ENCODE peak calls at places on chromosomes 12 and 14, in seven cellular contexts. B, M, G, C, P, D and E are unnamed samples.

GRCh38 chr14:70045715-70046535 is 142.8 kb downstream of the SLC8A3 start:
- DNase-seq in B (no peak), M (peak), G (peak), C (peak), P (peak), D (peak), E (peak)

GRCh38 chr14:88613552-88614010 is 50.7 kb downstream of the ZC3H14 start:
- DNase-seq in B (no peak), M (no peak), G (peak), C (peak), P (peak), D (no peak), E (no peak)

GRCh38 chr12:104498211-104498801 is 41.6 kb downstream of the CHST11 start:
- DNase-seq in B (no peak), M (no peak), G (no peak), C (peak), P (no peak), D (no peak), E (no peak)

GRCh38 chr12:90173499-90174197 is 465.0 kb upstream of the ATP2B1 start:
- DNase-seq in B (no peak), M (no peak), G (no peak), C (no peak), P (no peak), D (no peak), E (no peak)

GRCh38 chr12:79689041-79689476 is 1.7 kb downstream of the PAWR start:
- DNase-seq in B (no peak), M (no peak), G (no peak), C (no peak), P (peak), D (no peak), E (no peak)

GRCh38 chr14:74634964-74635363 is 22.9 kb upstream of the LTBP2 start:
- DNase-seq in B (no peak), M (no peak), G (no peak), C (no peak), P (no peak), D (peak), E (no peak)

GRCh38 chr12:123761841-123762714 is at the start of gene DNAH10:
- DNase-seq in B (no peak), M (peak), G (peak), C (peak), P (peak), D (peak), E (peak)

GRCh38 chr12:6958609-6959375 is 7.6 kb downstream of the PTPN6 start:
- DNase-seq in B (peak), M (no peak), G (no peak), C (no peak), P (no peak), D (peak), E (no peak)

GRCh38 chr14:95045836-95046430 is 111.4 kb downstream of the DICER1 start:
- DNase-seq in B (no peak), M (no peak), G (no peak), C (no peak), P (no peak), D (peak), E (no peak)

GRCh38 chr12:31460024-31460423 is 130.9 kb downstream of the DENND5B start:
- DNase-seq in B (no peak), M (no peak), G (no peak), C (no peak), P (no peak), D (no peak), E (no peak)

GRCh38 chr12:84913151-84913550 is 552 bp upstream of the SLC6A15 start:
- DNase-seq in B (no peak), M (no peak), G (peak), C (no peak), P (no peak), D (no peak), E (peak)

GRCh38 chr14:26598081-26598671 is 343 bp upstream of the NOVA1 start:
- DNase-seq in B (no peak), M (peak), G (peak), C (peak), P (peak), D (peak), E (peak)

GRCh38 chr14:22836301-22837058 is at the start of gene MMP14:
- DNase-seq in B (no peak), M (no peak), G (peak), C (peak), P (peak), D (peak), E (peak)

GRCh38 chr12:63103489-63104131 is 47.4 kb downstream of the AVPR1A start:
- DNase-seq in B (peak), M (no peak), G (peak), C (no peak), P (peak), D (no peak), E (no peak)

GRCh38 chr14:75430106-75430505 is 2.3 kb downstream of the JDP2 start:
- DNase-seq in B (no peak), M (no peak), G (peak), C (no peak), P (peak), D (no peak), E (no peak)

GRCh38 chr14:92892589-92892988 is 30.4 kb upstream of the CHGA start:
- DNase-seq in B (no peak), M (no peak), G (no peak), C (no peak), P (no peak), D (no peak), E (no peak)

GRCh38 chr12:25975682-25976081 is 17.2 kb downstream of the RASSF8 start:
- DNase-seq in B (no peak), M (no peak), G (no peak), C (no peak), P (no peak), D (no peak), E (no peak)

GRCh38 chr12:56337753-56338221 is 897 bp upstream of the IL23A start:
- DNase-seq in B (no peak), M (no peak), G (no peak), C (no peak), P (peak), D (no peak), E (no peak)

GRCh38 chr12:6860942-6861341 is 6.4 kb upstream of the TPI1 start:
- DNase-seq in B (no peak), M (no peak), G (no peak), C (no peak), P (no peak), D (peak), E (no peak)

GRCh38 chr12:89192419-89192818 is 159.9 kb downstream of the DUSP6 start:
- DNase-seq in B (no peak), M (no peak), G (peak), C (no peak), P (no peak), D (no peak), E (no peak)

GRCh38 chr14:49970474-49971147 is 77.7 kb downstream of the ARF6 start:
- DNase-seq in B (peak), M (no peak), G (peak), C (peak), P (peak), D (no peak), E (no peak)

GRCh38 chr14:93938766-93939303 is 11.7 kb downstream of the FAM181A start:
- DNase-seq in B (no peak), M (no peak), G (no peak), C (no peak), P (no peak), D (no peak), E (no peak)

GRCh38 chr14:49634547-49635334 is at the start of gene DNAAF2:
- DNase-seq in B (peak), M (peak), G (peak), C (peak), P (peak), D (peak), E (peak)

GRCh38 chr14:59377485-59377884 is 87.7 kb downstream of the GPR135 start:
- DNase-seq in B (no peak), M (no peak), G (peak), C (no peak), P (no peak), D (peak), E (no peak)

GRCh38 chr12:7907009-7907408 is 29.0 kb downstream of the SLC2A3 start:
- DNase-seq in B (no peak), M (peak), G (peak), C (peak), P (peak), D (no peak), E (peak)

GRCh38 chr14:93019970-93020369 is 95.8 kb downstream of the ITPK1 start:
- DNase-seq in B (no peak), M (no peak), G (no peak), C (no peak), P (no peak), D (no peak), E (no peak)

GRCh38 chr14:95664046-95664445 is 22.2 kb upstream of the TCL1B start:
- DNase-seq in B (no peak), M (no peak), G (no peak), C (no peak), P (no peak), D (no peak), E (no peak)

GRCh38 chr14:76867536-76868452 is 41.6 kb downstream of the LRRC74A start:
- DNase-seq in B (no peak), M (no peak), G (no peak), C (no peak), P (no peak), D (no peak), E (no peak)

GRCh38 chr14:93974833-93975232 is 1.5 kb downstream of the ASB2 start:
- DNase-seq in B (no peak), M (no peak), G (no peak), C (no peak), P (no peak), D (no peak), E (no peak)

GRCh38 chr12:120628919-120629318 is 11.5 kb upstream of the CABP1 start:
- DNase-seq in B (no peak), M (no peak), G (no peak), C (no peak), P (no peak), D (peak), E (no peak)

GRCh38 chr14:31253746-31254471 is 46.3 kb upstream of the HECTD1 start:
- DNase-seq in B (no peak), M (no peak), G (no peak), C (no peak), P (no peak), D (no peak), E (no peak)

GRCh38 chr12:21542412-21542811 is 16.3 kb downstream of the SPX start:
- DNase-seq in B (no peak), M (no peak), G (no peak), C (no peak), P (no peak), D (no peak), E (no peak)

GRCh38 chr12:57135939-57136338 is 7.7 kb downstream of the LRP1 start:
- DNase-seq in B (no peak), M (no peak), G (peak), C (no peak), P (peak), D (peak), E (no peak)

GRCh38 chr12:118238888-118239287 is 103.0 kb downstream of the PEBP1 start:
- DNase-seq in B (no peak), M (no peak), G (no peak), C (no peak), P (no peak), D (no peak), E (no peak)

GRCh38 chr12:95215925-95216324 is 1.3 kb downstream of the FGD6 start:
- DNase-seq in B (no peak), M (no peak), G (peak), C (peak), P (peak), D (no peak), E (no peak)

GRCh38 chr14:71400821-71401447 is 493.7 kb downstream of the PCNX1 start:
- DNase-seq in B (no peak), M (no peak), G (peak), C (no peak), P (peak), D (no peak), E (no peak)

GRCh38 chr12:120639771-120640721 is at the start of gene CABP1:
- DNase-seq in B (no peak), M (peak), G (no peak), C (no peak), P (no peak), D (peak), E (no peak)

GRCh38 chr14:104249092-104249491 is 110.7 kb downstream of the KIF26A start:
- DNase-seq in B (no peak), M (no peak), G (no peak), C (no peak), P (no peak), D (peak), E (no peak)
- H3K9ac ChIP-seq in B (no peak), M (no peak), G (no peak), C (no peak), P (no peak), D (no peak), E (no peak)

GRCh38 chr14:104461676-104462443 is 117.7 kb upstream of the C14orf180 start:
- DNase-seq in B (no peak), M (peak), G (no peak), C (no peak), P (no peak), D (no peak), E (no peak)
- H3K4me3 ChIP-seq in B (no peak), M (peak), G (no peak), C (no peak), P (no peak), D (no peak), E (peak)

DNA sequence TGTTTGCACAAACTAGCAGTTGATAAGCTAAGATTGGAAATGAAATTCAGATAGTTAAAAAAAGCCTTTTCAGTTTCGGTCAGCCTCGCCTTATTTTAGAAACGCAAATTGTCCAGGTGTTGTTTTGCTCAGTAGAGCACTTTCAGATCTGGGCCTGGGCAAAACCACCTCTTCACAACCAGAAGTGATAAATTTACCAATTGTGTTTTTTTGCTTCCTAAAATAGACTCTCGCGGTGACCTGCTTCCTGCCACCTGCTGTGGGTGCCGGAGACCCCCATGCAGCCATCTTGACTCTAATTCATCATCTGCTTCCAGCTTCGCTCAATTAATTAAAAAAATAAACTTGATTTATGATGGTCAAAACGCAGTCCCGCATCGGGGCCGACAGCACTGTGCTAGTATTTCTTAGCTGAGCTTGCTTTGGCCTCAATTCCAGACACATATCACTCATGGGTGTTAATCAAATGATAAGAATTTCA is 335.6 kb downstream of the TMEM121 start:
- DNase-seq in B (peak), M (no peak), G (no peak), C (no peak), P (no peak), D (peak), E (no peak)
- H3K9ac ChIP-seq in B (peak), M (no peak), G (no peak), C (no peak), P (no peak), D (no peak), E (no peak)

DNA sequence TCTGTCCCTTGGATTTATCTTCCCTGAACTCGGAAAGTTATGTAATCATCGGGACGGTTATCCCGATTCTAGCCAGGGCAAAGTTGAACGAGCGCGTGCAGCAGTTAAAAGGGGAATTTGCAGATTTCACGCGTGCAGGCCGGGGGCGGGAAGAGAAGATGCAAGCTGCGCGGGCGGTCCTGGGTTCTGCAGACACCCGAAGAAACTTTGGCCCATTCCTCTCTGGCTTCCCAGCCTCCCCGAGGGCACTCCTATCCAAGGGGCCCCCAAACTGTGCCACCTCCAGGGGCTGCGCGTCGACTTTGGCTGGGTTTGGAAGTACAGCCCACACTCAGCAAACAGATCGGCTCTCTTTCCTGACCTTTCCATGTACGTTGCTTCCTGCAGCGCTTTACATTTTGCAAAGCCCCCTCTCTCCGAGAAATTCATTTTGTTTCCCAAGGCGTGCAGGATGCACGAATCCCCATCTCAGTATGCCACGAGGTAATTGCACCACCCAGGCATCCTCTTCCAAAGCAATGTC is 941 bp upstream of the PPP1CC start:
- DNase-seq in B (no peak), M (peak), G (peak), C (no peak), P (peak), D (peak), E (no peak)
- H3K4me3 ChIP-seq in B (no peak), M (peak), G (no peak), C (peak), P (peak), D (peak), E (peak)

GRCh38 chr14:68638817-68639517 is 153.9 kb downstream of the ZFP36L1 start:
- DNase-seq in B (no peak), M (no peak), G (no peak), C (no peak), P (no peak), D (peak), E (no peak)
- H3K9ac ChIP-seq in B (no peak), M (no peak), G (no peak), C (no peak), P (no peak), D (peak), E (no peak)

DNA sequence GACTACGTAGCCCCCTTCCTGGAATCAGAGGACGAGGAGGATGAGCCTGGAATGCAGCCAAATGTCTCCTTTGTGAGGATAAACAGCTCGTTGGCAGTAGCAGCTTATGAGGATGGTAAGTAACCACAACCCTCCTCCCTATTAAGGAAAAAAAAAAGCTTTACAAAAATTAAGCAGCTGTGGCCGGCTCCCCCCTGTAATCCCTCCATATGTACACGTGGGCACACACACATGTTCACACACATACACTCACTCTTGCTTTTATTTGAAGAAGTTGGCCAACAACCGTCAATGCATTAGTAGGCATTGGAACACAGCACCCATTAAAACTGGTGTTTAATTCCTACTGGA is 54.0 kb downstream of the FBXW8 start:
- DNase-seq in B (no peak), M (no peak), G (peak), C (no peak), P (no peak), D (no peak), E (no peak)
- H3K4me3 ChIP-seq in B (no peak), M (no peak), G (no peak), C (no peak), P (no peak), D (no peak), E (no peak)

DNA sequence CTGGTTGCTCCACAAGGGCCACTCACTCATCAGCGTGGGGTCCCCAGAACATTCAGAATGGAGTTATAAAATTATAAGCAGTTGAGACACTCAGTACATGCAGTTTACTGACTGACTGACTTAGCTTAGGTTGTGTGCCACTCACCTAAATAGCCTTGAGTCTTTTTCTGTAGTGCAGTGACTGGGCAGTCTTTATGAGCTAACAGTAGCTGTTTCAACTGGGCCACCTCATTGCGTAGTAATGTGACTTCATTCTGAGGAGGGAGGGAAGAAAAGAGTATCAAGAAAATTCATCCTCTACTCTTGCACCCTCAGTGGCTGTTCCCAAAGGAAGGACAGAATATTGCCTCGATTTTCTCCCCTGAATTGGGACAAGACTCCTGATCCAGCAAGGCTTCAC is 15.8 kb upstream of the NPFF start:
- DNase-seq in B (no peak), M (no peak), G (no peak), C (no peak), P (peak), D (no peak), E (no peak)
- H3K9ac ChIP-seq in B (no peak), M (no peak), G (no peak), C (no peak), P (no peak), D (no peak), E (no peak)

DNA sequence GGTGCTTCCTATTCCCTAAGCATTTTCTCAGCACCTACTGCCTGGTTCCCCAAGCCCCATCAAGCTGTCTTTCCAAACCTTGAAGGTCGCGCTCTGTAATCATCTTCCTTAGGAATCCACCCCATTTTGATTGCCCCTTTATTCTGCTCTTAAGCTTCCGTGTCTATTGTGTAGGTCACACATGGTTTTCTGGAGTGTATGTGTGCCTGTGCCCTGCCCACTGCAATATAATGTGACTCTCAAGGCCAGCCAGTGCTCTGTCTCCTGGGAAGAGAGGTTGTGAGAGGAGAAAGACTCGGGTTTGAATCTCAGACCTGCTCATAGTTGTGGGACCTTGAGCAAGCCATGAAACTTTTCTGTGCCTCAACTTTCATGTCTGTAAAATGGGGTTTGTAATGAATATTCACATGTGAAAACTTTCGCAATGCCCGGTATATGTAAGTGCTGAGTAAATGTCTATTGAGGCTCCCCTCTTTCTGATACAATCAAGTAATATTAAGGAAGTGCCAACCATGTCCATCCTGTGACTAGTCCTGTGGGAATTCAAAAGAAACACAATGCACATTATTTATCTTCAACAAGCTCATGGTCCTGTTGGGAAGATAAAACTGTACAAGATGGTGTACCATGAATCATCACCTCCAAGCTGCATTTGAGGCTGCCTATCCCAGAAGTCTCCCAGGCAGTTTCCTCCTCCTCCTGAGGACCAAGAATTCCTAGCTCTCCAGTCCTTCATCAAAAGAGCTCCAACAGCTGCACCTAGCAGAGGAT is 774 bp upstream of the KRT75 start:
- DNase-seq in B (no peak), M (no peak), G (no peak), C (peak), P (peak), D (no peak), E (no peak)
- H3K4me3 ChIP-seq in B (no peak), M (no peak), G (no peak), C (no peak), P (no peak), D (no peak), E (no peak)